ENCODE peak calls at places on chromosomes 13 and 19, in six cellular contexts. M is spleen, R is tibial nerve, I is cardiac fibroblast, Q is upper lobe of right lung, N is endodermal cell. U is an unnamed sample.

GRCh38 chr13:26971990-26972888 is 199.4 kb downstream of the USP12 start:
- DNase-seq in M (peak), R (no peak), Q (no peak), N (peak), I (peak), U (peak)

GRCh38 chr19:42267644-42268141 is 1.4 kb upstream of the CIC start:
- DNase-seq in I (peak), Q (no peak), R (no peak), N (no peak), M (peak), U (no peak)

GRCh38 chr13:103815619-103816018 is 749.4 kb upstream of the SLC10A2 start:
- DNase-seq in M (no peak), Q (no peak), I (peak), N (no peak), R (no peak), U (no peak)

GRCh38 chr13:48563611-48564010 is 30.7 kb upstream of the RCBTB2 start:
- DNase-seq in N (no peak), I (no peak), Q (no peak), M (no peak), R (no peak), U (no peak)

GRCh38 chr13:33543631-33544030 is 258.1 kb upstream of the STARD13 start:
- DNase-seq in M (no peak), I (peak), N (no peak), Q (no peak), R (no peak), U (no peak)

GRCh38 chr13:39263033-39263432 is 224.8 kb downstream of the NHLRC3 start:
- DNase-seq in N (peak), Q (no peak), M (no peak), R (peak), I (peak), U (peak)

GRCh38 chr13:96229356-96229755 is 139.4 kb downstream of the HS6ST3 start:
- DNase-seq in M (no peak), I (peak), R (no peak), N (peak), Q (no peak), U (no peak)

GRCh38 chr19:17755977-17756670 is 4.8 kb downstream of the FCHO1 start:
- DNase-seq in N (peak), I (peak), Q (no peak), R (no peak), M (peak), U (peak)

GRCh38 chr13:85597790-85598500 is 201.3 kb downstream of the SLITRK6 start:
- DNase-seq in M (no peak), N (no peak), I (peak), R (no peak), Q (no peak), U (no peak)

GRCh38 chr13:27053902-27054595 is 117.6 kb downstream of the USP12 start:
- DNase-seq in R (no peak), N (no peak), M (no peak), Q (no peak), I (peak), U (no peak)

GRCh38 chr19:47176627-47177090 is 46.0 kb downstream of the SAE1 start:
- DNase-seq in Q (no peak), R (peak), N (no peak), M (no peak), I (peak), U (no peak)

GRCh38 chr19:15449620-15450527 is at the start of gene WIZ:
- DNase-seq in Q (peak), R (peak), N (peak), I (peak), M (peak), U (peak)

GRCh38 chr13:113119166-113119821 is 3.3 kb upstream of the F10 start:
- DNase-seq in R (no peak), N (no peak), I (no peak), Q (no peak), M (peak), U (no peak)

GRCh38 chr13:94978516-94978915 is 266.2 kb upstream of the SOX21 start:
- DNase-seq in M (no peak), Q (no peak), N (no peak), I (peak), R (no peak), U (no peak)

GRCh38 chr19:54138777-54139256 is 1.3 kb downstream of the CNOT3 start:
- DNase-seq in M (peak), R (no peak), Q (no peak), N (no peak), I (no peak), U (no peak)

GRCh38 chr13:74306496-74306895 is 172.3 kb upstream of the KLF12 start:
- DNase-seq in Q (no peak), N (no peak), R (no peak), I (peak), M (no peak), U (no peak)

GRCh38 chr13:63184693-63185092 is 1769.0 kb upstream of the PCDH20 start:
- DNase-seq in Q (no peak), M (no peak), I (peak), N (peak), R (no peak), U (no peak)

GRCh38 chr13:39414339-39414738 is 188.7 kb downstream of the LHFPL6 start:
- DNase-seq in I (no peak), N (no peak), M (no peak), R (no peak), Q (no peak), U (no peak)

GRCh38 chr19:32611161-32611560 is 30.2 kb downstream of the PDCD5 start:
- DNase-seq in I (peak), M (no peak), N (no peak), R (peak), Q (peak), U (no peak)

DNA sequence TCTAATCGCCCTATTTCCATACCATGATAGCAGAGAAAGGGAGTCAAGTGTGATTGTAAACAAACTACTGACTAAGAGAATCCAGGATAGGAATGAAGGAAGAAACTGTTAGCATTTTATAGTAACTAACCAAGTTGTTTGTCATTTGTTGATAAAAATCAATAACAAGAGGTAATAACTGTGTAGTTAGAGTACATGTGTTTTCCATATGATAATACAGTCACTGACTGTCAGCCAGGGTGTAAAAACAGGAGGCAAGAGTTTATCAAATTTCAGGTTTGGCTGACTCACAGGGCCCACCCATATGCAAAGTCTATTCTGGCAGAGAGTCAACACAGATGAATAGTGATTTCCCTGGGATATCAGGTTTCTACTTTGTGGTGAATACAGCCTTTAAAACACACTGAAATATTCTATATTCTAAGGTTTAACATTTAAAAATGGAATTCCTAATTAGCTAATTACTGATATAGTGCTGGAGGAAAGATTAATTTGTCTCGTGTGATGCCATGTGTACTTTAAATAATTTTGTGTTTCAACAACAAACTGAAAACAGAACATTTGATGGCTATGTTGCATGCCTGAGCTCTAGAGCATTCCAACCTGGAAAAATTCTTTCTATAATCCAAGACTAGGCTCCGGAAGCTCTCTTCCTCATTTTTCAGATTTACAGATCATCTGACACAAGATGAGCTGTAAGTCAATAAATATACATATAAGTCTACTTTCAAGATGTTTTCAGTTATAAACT is 6.0 kb upstream of the FOXO1 start:
- DNase-seq in N (no peak), M (no peak), Q (no peak), I (peak), R (no peak), U (no peak)
- H3K4me3 ChIP-seq in N (no peak), M (no peak), Q (no peak), I (no peak), R (no peak), U (no peak)

DNA sequence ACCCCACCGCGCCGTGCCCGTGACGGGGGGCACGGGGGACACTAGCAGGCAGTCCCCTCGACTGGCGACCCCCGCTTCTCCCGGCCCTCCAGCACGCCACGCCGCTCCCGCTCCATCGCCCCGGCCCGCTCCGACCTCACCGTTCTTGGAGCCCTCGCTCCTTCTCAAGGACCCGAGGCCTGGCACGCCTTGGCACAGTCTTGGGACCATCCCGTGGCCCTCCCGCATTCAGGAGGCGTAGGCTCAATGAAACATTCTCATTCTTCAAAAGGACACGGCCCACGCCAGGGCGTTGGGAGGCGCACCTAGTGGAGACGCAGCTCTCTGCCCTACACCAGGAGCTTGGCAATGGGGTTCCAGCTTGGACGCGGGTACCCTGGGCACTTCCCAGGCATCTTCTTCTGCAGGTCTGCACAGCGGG is 473 bp upstream of the CERS1 start:
- DNase-seq in R (no peak), M (peak), N (peak), I (no peak), Q (no peak), U (peak)
- H3K4me3 ChIP-seq in R (no peak), M (peak), N (no peak), I (no peak), Q (no peak), U (no peak)

GRCh38 chr19:49442354-49442753 is 1.0 kb upstream of the SLC17A7 start:
- DNase-seq in Q (no peak), R (peak), N (no peak), M (no peak), I (no peak), U (no peak)

GRCh38 chr19:49441210-49441959 is at the start of gene SLC17A7:
- DNase-seq in Q (no peak), N (peak), M (no peak), I (no peak), R (peak), U (no peak)

GRCh38 chr19:49441960-49442350 is 628 bp upstream of the SLC17A7 start:
- DNase-seq in I (no peak), R (no peak), Q (no peak), M (no peak), N (no peak), U (no peak)

GRCh38 chr19:49443366-49444099 is 2.2 kb upstream of the SLC17A7 start:
- DNase-seq in I (peak), N (peak), Q (peak), M (peak), R (peak), U (peak)

DNA sequence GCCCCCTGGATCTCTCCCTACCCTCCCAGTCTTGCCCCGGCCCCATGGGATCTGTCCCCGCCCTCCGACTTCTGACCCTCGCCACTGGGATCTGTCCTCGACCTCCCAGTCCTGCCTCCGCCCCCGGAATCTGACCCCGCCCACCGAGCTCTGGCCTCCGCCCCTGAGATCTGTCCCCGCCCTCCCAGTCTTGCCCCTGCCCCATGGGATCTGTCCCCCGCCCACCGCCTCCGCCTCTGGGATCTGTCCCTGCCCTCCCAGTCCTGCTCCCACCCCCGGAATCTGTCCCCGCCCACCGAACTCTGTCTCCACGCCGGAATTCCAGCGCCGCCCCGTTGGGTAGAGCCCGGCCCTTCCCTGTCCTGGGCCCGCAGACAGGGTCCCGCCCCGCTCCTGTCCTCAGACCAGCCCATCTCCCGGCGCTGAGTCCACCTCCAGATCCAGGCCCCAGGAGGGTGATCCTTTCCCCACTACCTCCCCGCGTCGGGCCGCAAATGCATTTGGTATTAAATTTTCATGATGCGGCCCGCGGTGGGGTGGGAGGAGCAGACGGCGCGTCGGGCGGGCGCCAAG is 1.6 kb upstream of the SLC17A7 start:
- DNase-seq in Q (peak), M (peak), N (peak), I (peak), R (peak), U (peak)
- H3K4me3 ChIP-seq in Q (peak), M (peak), N (peak), I (peak), R (peak), U (peak)

GRCh38 chr13:80132741-80133601 is 208.0 kb downstream of the SPRY2 start:
- DNase-seq in R (peak), Q (peak), I (peak), N (peak), M (no peak), U (peak)
- H3K4me3 ChIP-seq in R (peak), Q (peak), I (peak), N (no peak), M (peak), U (no peak)

GRCh38 chr13:52450012-52450792 is at the start of gene VPS36:
- DNase-seq in R (peak), Q (peak), M (peak), I (peak), N (peak), U (peak)

GRCh38 chr13:52449323-52450011 is 967 bp downstream of the VPS36 start:
- DNase-seq in M (no peak), Q (no peak), I (no peak), N (no peak), R (no peak), U (no peak)

GRCh38 chr13:52447815-52448552 is 2.5 kb downstream of the VPS36 start:
- DNase-seq in I (no peak), M (no peak), Q (no peak), N (no peak), R (no peak), U (no peak)

GRCh38 chr13:52452470-52452869 is 2.0 kb upstream of the VPS36 start:
- DNase-seq in N (no peak), R (no peak), M (no peak), Q (no peak), I (no peak), U (no peak)

DNA sequence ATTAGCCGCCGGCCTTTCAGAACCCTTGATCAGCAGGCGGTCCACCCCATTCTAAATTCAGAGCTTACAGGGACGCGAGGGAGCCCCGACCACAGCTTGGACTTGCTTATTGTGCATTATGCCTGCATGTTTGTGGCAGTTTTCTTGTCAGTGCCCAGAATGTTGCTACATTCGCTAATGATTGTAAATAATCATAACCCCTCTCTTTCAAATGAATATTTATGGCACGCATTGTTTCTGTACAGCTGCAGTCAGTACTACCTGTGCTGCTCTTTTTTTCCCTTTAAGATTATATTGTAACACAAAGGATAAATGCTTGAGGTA is 321 bp upstream of the VPS36 start:
- DNase-seq in M (no peak), I (no peak), R (no peak), Q (no peak), N (no peak), U (no peak)
- H3K4me3 ChIP-seq in M (peak), I (no peak), R (no peak), Q (peak), N (peak), U (peak)